ENCODE peak calls at places on chromosome 1, in four cellular contexts. L is CD4-positive, alpha-beta T cell; U is HCT116; T is cardiac muscle cell. Y is an unnamed sample.

GRCh38 chr1:54212872-54213271 is 12.9 kb downstream of the MRPL37 start:
- DNase-seq in U (no peak), L (no peak), T (no peak), Y (no peak)

GRCh38 chr1:23657659-23658275 is 33.8 kb upstream of the RPL11 start:
- DNase-seq in T (peak; percentile 65), L (peak; percentile 44), U (peak; percentile 60), Y (no peak)

GRCh38 chr1:44408181-44409018 is 3.3 kb downstream of the RNF220 start:
- DNase-seq in T (peak; percentile 16), U (no peak), L (no peak), Y (no peak)

GRCh38 chr1:38728176-38728908 is 131.2 kb downstream of the RRAGC start:
- DNase-seq in T (peak; percentile 97), U (no peak), L (no peak), Y (no peak)

GRCh38 chr1:172486805-172487454 is 43.1 kb upstream of the PIGC start:
- DNase-seq in L (no peak), U (no peak), T (peak; percentile 19), Y (no peak)

GRCh38 chr1:173301507-173301906 is 94.4 kb upstream of the TNFSF4 start:
- DNase-seq in U (no peak), T (no peak), L (no peak), Y (no peak)

GRCh38 chr1:19153169-19153568 is 56.9 kb downstream of the UBR4 start:
- DNase-seq in T (no peak), U (no peak), L (no peak), Y (no peak)

GRCh38 chr1:35605882-35606182 is 32.7 kb downstream of the TFAP2E start:
- DNase-seq in L (no peak), T (peak; percentile 27), U (no peak), Y (no peak)

GRCh38 chr1:212260557-212261342 is 24.5 kb upstream of the PPP2R5A start:
- DNase-seq in L (no peak), U (peak; percentile 40), T (no peak), Y (no peak)

GRCh38 chr1:226973898-226974543 is 33.9 kb downstream of the COQ8A start:
- DNase-seq in U (no peak), T (peak; percentile 81), L (peak; percentile 1), Y (no peak)

GRCh38 chr1:1020000-1020404 is at the start of gene AGRN:
- DNase-seq in T (no peak), U (no peak), L (no peak), Y (no peak)

GRCh38 chr1:51627672-51628071 is 10.8 kb downstream of the OSBPL9 start:
- DNase-seq in U (no peak), L (no peak), T (peak; percentile 78), Y (no peak)
- TF ChIP-seq CTCF in U (peak; percentile 41), L (no peak), T (peak; percentile 64), Y (no peak)

GRCh38 chr1:13703558-13704485 is 3.8 kb downstream of the PRDM2 start:
- DNase-seq in T (no peak), U (no peak), L (no peak), Y (no peak)
- TF ChIP-seq CTCF in T (no peak), U (peak; percentile 19), L (no peak), Y (no peak)

DNA sequence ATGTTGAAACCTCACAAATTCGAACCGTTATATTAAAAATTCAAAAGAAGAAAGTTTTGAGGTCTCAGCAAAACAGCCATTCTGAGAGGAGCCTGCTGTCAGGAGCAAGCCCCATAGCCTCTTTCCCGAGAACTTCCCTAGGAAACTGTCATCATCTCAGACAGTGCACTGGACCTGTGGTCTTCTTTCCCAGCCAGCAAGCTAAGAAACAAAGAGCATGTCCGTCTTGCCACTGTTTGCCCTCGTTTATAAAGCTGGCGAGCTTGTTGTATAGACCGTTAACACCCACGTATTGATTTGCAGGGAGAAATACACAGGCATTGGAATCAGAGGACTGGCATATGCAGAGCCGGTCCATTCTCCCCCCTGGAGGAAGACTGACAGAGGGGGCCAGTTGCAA is 407.0 kb downstream of the NPHP4 start:
- DNase-seq in L (no peak), U (no peak), T (no peak), Y (no peak)
- TF ChIP-seq CTCF in L (no peak), U (no peak), T (no peak), Y (no peak)

DNA sequence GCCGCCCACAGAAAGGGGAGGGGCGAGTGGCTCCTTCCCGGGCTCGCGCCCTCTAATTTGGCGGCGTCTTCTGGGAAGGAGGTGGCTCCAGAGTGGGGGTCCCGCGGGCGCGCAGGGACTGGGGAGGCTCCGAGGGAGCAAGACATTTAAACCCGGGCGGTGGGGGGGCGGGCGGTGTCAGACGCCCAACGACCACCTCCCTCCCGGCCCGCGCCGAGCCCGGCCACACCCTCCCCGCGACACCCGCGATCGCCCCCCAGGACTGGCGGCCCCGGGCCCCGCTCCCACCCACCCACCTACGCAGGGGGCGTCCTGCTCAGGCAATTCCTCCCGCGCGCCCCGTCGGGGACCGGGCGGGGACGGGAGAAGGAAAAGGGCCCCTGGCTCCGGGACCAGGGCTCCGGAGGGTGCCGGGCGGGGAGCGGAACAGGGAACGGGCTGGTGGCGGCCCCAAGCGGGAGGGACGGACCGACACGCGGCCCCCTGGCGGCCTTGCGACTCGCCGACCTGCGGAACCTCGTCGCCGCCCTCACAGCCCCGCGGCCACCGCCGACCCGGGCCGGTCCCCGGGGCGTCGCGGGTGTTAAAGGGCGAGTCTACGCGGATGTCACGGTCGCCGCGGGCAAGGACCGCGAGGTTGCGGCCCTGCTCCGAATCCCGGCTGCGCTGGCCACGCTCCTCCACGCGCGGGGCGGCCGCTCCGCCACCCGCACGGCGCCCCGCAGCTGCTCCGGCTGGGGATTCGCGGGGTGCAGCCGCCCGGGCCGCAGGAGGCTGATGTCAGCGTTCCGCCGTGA is 94.0 kb upstream of the FMN2 start:
- DNase-seq in L (no peak), T (no peak), U (no peak), Y (no peak)
- TF ChIP-seq CTCF in L (no peak), T (peak; percentile 6), U (no peak), Y (no peak)